ENCODE peak calls at places on chromosomes 16 and 17, in six cellular contexts. C, F, N, O, G and Y are unnamed samples.

GRCh38 chr17:36910513-36910912 is 26.8 kb upstream of the LHX1 start:
- DNase-seq in C (no peak), F (no peak), N (no peak), O (no peak), G (no peak), Y (no peak)

GRCh38 chr16:70804153-70804728 is 3.3 kb upstream of the VAC14 start:
- DNase-seq in C (no peak), F (no peak), N (peak), O (peak), G (no peak), Y (peak)

GRCh38 chr16:73993878-73994277 is 302.7 kb upstream of the PSMD7 start:
- DNase-seq in C (no peak), F (no peak), N (no peak), O (no peak), G (no peak), Y (no peak)

GRCh38 chr17:13337864-13338371 is 263.8 kb downstream of the HS3ST3A1 start:
- DNase-seq in C (peak), F (peak), N (peak), O (peak), G (no peak), Y (peak)

GRCh38 chr17:47742319-47743181 is 9.5 kb downstream of the TBX21 start:
- DNase-seq in C (peak), F (no peak), N (no peak), O (no peak), G (peak), Y (no peak)

GRCh38 chr16:24504467-24505345 is 34.7 kb upstream of the RBBP6 start:
- DNase-seq in C (peak), F (peak), N (peak), O (peak), G (peak), Y (peak)

GRCh38 chr17:58755577-58756245 is at the start of gene PPM1E:
- DNase-seq in C (peak), F (peak), N (peak), O (peak), G (no peak), Y (peak)

GRCh38 chr17:11889266-11889665 is 108.0 kb downstream of the ZNF18 start:
- DNase-seq in C (no peak), F (no peak), N (no peak), O (no peak), G (no peak), Y (no peak)

GRCh38 chr17:19364699-19365498 is 2.4 kb upstream of the B9D1 start:
- DNase-seq in C (no peak), F (no peak), N (peak), O (no peak), G (peak), Y (no peak)

GRCh38 chr17:82838386-82839063 is 1.3 kb downstream of the ZNF750 start:
- DNase-seq in C (no peak), F (no peak), N (no peak), O (no peak), G (peak), Y (no peak)

GRCh38 chr16:57392694-57393093 is 11.9 kb upstream of the CCL17 start:
- DNase-seq in C (no peak), F (no peak), N (no peak), O (no peak), G (no peak), Y (no peak)

GRCh38 chr17:40097087-40097486 is 3.3 kb downstream of the NR1D1 start:
- DNase-seq in C (no peak), F (no peak), N (no peak), O (no peak), G (peak), Y (no peak)

GRCh38 chr17:17675925-17676534 is 5.2 kb upstream of the RAI1 start:
- DNase-seq in C (no peak), F (no peak), N (peak), O (no peak), G (no peak), Y (no peak)

GRCh38 chr16:58001781-58002410 is 689 bp downstream of the USB1 start:
- DNase-seq in C (no peak), F (no peak), N (no peak), O (no peak), G (no peak), Y (no peak)

GRCh38 chr16:82603784-82604411 is 22.9 kb upstream of the CDH13 start:
- DNase-seq in C (no peak), F (no peak), N (peak), O (no peak), G (no peak), Y (peak)

GRCh38 chr17:17549732-17550366 is 41.7 kb downstream of the PEMT start:
- DNase-seq in C (no peak), F (no peak), N (no peak), O (no peak), G (no peak), Y (no peak)

GRCh38 chr16:89312194-89312593 is 94.7 kb downstream of the ZNF778 start:
- DNase-seq in C (no peak), F (no peak), N (no peak), O (no peak), G (no peak), Y (no peak)

GRCh38 chr16:8936421-8936820 is 27.3 kb downstream of the USP7 start:
- DNase-seq in C (peak), F (peak), N (peak), O (peak), G (no peak), Y (peak)

GRCh38 chr16:50591800-50592771 is 43.9 kb downstream of the NKD1 start:
- DNase-seq in C (no peak), F (peak), N (no peak), O (no peak), G (peak), Y (no peak)

GRCh38 chr16:89733322-89733721 is 12.0 kb downstream of the ZNF276 start:
- DNase-seq in C (no peak), F (no peak), N (no peak), O (no peak), G (no peak), Y (no peak)

GRCh38 chr17:82418001-82418986 is at the start of the genes HEXD and OGFOD3:
- DNase-seq in C (peak), F (peak), N (peak), O (peak), G (peak), Y (peak)

GRCh38 chr17:68355093-68355492 is 63.8 kb downstream of the ARSG start:
- DNase-seq in C (no peak), F (no peak), N (peak), O (peak), G (no peak), Y (peak)

GRCh38 chr16:1964046-1964505 is 550 bp downstream of the RPS2 start:
- DNase-seq in C (peak), F (no peak), N (no peak), O (no peak), G (no peak), Y (no peak)

GRCh38 chr17:19812407-19812806 is 55.3 kb downstream of the ULK2 start:
- DNase-seq in C (no peak), F (no peak), N (no peak), O (no peak), G (no peak), Y (no peak)

GRCh38 chr17:77476920-77477805 is 336.4 kb downstream of the SEC14L1 start:
- DNase-seq in C (peak), F (no peak), N (peak), O (peak), G (peak), Y (peak)

GRCh38 chr16:58306327-58306726 is 11.5 kb upstream of the PRSS54 start:
- DNase-seq in C (peak), F (no peak), N (peak), O (no peak), G (no peak), Y (peak)

GRCh38 chr17:46818319-46818928 is at the start of gene WNT3:
- DNase-seq in C (peak), F (no peak), N (no peak), O (no peak), G (no peak), Y (no peak)

GRCh38 chr16:49811630-49812334 is 44.1 kb downstream of the ZNF423 start:
- DNase-seq in C (no peak), F (no peak), N (peak), O (no peak), G (no peak), Y (no peak)

GRCh38 chr17:30819941-30820705 is 4.4 kb downstream of the CRLF3 start:
- DNase-seq in C (no peak), F (no peak), N (no peak), O (no peak), G (no peak), Y (no peak)

GRCh38 chr16:23296994-23297393 is 5.1 kb upstream of the SCNN1B start:
- DNase-seq in C (no peak), F (no peak), N (no peak), O (no peak), G (no peak), Y (no peak)

GRCh38 chr16:8945626-8946296 is 17.9 kb downstream of the USP7 start:
- DNase-seq in C (no peak), F (no peak), N (no peak), O (no peak), G (no peak), Y (no peak)

GRCh38 chr16:3945751-3946603 is 65.5 kb upstream of the CREBBP start:
- DNase-seq in C (no peak), F (no peak), N (peak), O (peak), G (no peak), Y (peak)

GRCh38 chr16:4520913-4521312 is 17.7 kb downstream of the CDIP1 start:
- DNase-seq in C (no peak), F (no peak), N (no peak), O (no peak), G (no peak), Y (no peak)